ENCODE peak calls at places on chromosomes 16 and 17, in eight cellular contexts. R is body of pancreas, E is HT1080, C is iPS-NIHi11, K is HCT116, J is glutamatergic neuron, N is RCC 7860, Z is transverse colon. V is an unnamed sample.
A peak's percentile ranks its signal among the peaks of the same experiment; 100 is the strongest.

GRCh38 chr17:17748604-17749003 is 67.3 kb downstream of the RAI1 start:
- DNase-seq in R (no peak), J (no peak), N (no peak), K (no peak), E (no peak), Z (no peak), C (no peak), V (no peak)

GRCh38 chr17:74831442-74832146 is 28.1 kb downstream of the GRIN2C start:
- DNase-seq in Z (no peak), J (no peak), R (no peak), E (no peak), C (no peak), K (no peak), N (no peak), V (no peak)

GRCh38 chr17:81125573-81126081 is 39.7 kb upstream of the PVALEF start:
- DNase-seq in K (no peak), C (no peak), E (no peak), R (no peak), Z (no peak), N (peak; percentile 22), J (no peak), V (no peak)

GRCh38 chr16:54936979-54937672 is 6.5 kb downstream of the IRX5 start:
- DNase-seq in C (peak; percentile 68), E (no peak), K (no peak), J (peak; percentile 77), R (no peak), N (no peak), Z (no peak), V (no peak)

GRCh38 chr16:1438229-1439057 is 5.9 kb downstream of the CCDC154 start:
- DNase-seq in Z (no peak), E (no peak), K (no peak), R (no peak), N (no peak), J (peak; percentile 20), C (no peak), V (no peak)

GRCh38 chr16:88881090-88881580 is 14.7 kb upstream of the PABPN1L start:
- DNase-seq in J (no peak), Z (peak; percentile 36), K (no peak), R (no peak), E (no peak), N (no peak), C (no peak), V (no peak)

GRCh38 chr16:75541236-75541635 is 5.3 kb upstream of the CHST5 start:
- DNase-seq in N (no peak), K (no peak), E (no peak), Z (peak; percentile 72), C (no peak), J (no peak), R (no peak), V (no peak)

GRCh38 chr17:61849674-61850073 is 13.7 kb downstream of the BRIP1 start:
- DNase-seq in N (no peak), E (no peak), R (no peak), J (no peak), Z (no peak), C (no peak), K (no peak), V (no peak)

GRCh38 chr17:79951361-79952264 is 84.1 kb downstream of the TBC1D16 start:
- DNase-seq in C (no peak), E (no peak), N (no peak), K (no peak), R (peak; percentile 83), Z (no peak), J (peak; percentile 58), V (peak; percentile 45)

GRCh38 chr16:86987746-86988670 is 329.2 kb downstream of the C16orf95 start:
- DNase-seq in Z (no peak), K (no peak), J (peak; percentile 15), N (no peak), R (no peak), E (no peak), C (no peak), V (no peak)

GRCh38 chr16:22933173-22933572 is 119.2 kb downstream of the HS3ST2 start:
- DNase-seq in R (no peak), C (no peak), K (no peak), E (no peak), N (no peak), J (no peak), Z (no peak), V (no peak)

GRCh38 chr17:8837438-8838075 is 29.9 kb downstream of the PIK3R6 start:
- DNase-seq in R (peak; percentile 69), Z (no peak), E (no peak), N (no peak), C (peak; percentile 63), K (no peak), J (no peak), V (no peak)

GRCh38 chr17:7558544-7559306 is at the start of gene TNFSF13:
- DNase-seq in K (no peak), C (no peak), N (no peak), Z (peak; percentile 75), R (peak; percentile 69), J (no peak), E (no peak), V (no peak)

GRCh38 chr17:81031571-81032550 is 3.1 kb upstream of the BAIAP2 start:
- DNase-seq in J (no peak), Z (no peak), K (no peak), R (no peak), C (no peak), N (no peak), E (no peak), V (peak; percentile 41)

GRCh38 chr17:64635647-64636305 is 26.3 kb downstream of the SMURF2 start:
- DNase-seq in K (no peak), C (no peak), J (no peak), Z (no peak), R (no peak), N (peak; percentile 35), E (peak; percentile 64), V (no peak)

GRCh38 chr16:89009343-89010209 is 32.6 kb upstream of the CBFA2T3 start:
- DNase-seq in Z (no peak), J (no peak), R (peak; percentile 34), C (peak; percentile 81), K (no peak), E (no peak), N (no peak), V (no peak)

GRCh38 chr16:11575223-11575589 is 11.5 kb downstream of the LITAF start:
- DNase-seq in J (no peak), N (no peak), K (no peak), E (no peak), Z (no peak), C (no peak), R (no peak), V (no peak)

GRCh38 chr16:55144656-55145055 is 179.3 kb upstream of the IRX6 start:
- DNase-seq in K (no peak), J (no peak), C (no peak), E (no peak), R (no peak), N (no peak), Z (no peak), V (no peak)

GRCh38 chr17:27239046-27239445 is 54.9 kb upstream of the WSB1 start:
- DNase-seq in C (no peak), R (no peak), J (no peak), K (no peak), Z (no peak), N (no peak), E (no peak), V (no peak)

GRCh38 chr17:75417054-75417453 is 11.6 kb upstream of the GRB2 start:
- DNase-seq in Z (no peak), J (no peak), C (no peak), R (no peak), E (no peak), K (no peak), N (no peak), V (no peak)

GRCh38 chr17:27577124-27577761 is 53.7 kb upstream of the LGALS9 start:
- DNase-seq in N (no peak), E (peak; percentile 60), Z (no peak), R (peak; percentile 70), J (peak; percentile 64), C (peak; percentile 57), K (no peak), V (peak; percentile 80)

GRCh38 chr17:76038050-76038449 is 10.9 kb upstream of the EVPL start:
- DNase-seq in Z (no peak), N (no peak), R (no peak), C (no peak), E (no peak), K (no peak), J (no peak), V (no peak)

GRCh38 chr17:32958418-32958817 is 30.5 kb downstream of the TMEM98 start:
- DNase-seq in J (no peak), C (no peak), N (no peak), K (no peak), Z (no peak), E (no peak), R (no peak), V (no peak)

GRCh38 chr17:69978056-69978646 is 96.9 kb upstream of the KCNJ16 start:
- DNase-seq in R (no peak), K (no peak), N (no peak), E (no peak), Z (no peak), J (no peak), C (no peak), V (no peak)

GRCh38 chr16:23587726-23588125 is 8.4 kb downstream of the NDUFAB1 start:
- DNase-seq in Z (no peak), R (no peak), C (no peak), K (no peak), J (no peak), E (peak; percentile 10), N (no peak), V (no peak)

GRCh38 chr16:71863995-71864394 is 18.2 kb downstream of the ATXN1L start:
- DNase-seq in K (no peak), C (no peak), R (no peak), J (no peak), E (no peak), N (no peak), Z (no peak), V (no peak)

V was measured in dorsolateral prefrontal cortex.